ENCODE peak calls at places on chromosomes 6 and 20, in seven cellular contexts. K, Y, Q, P, E, L and I are unnamed samples.

GRCh38 chr20:33659341-33660034 is 2.6 kb upstream of the C20orf144 start:
- DNase-seq in K (no peak), Y (no peak), Q (no peak), P (no peak), E (no peak), L (no peak), I (no peak)

GRCh38 chr20:58293453-58293852 is 16.1 kb upstream of the RAB22A start:
- DNase-seq in K (no peak), Y (no peak), Q (no peak), P (peak; percentile 41), E (no peak), L (no peak), I (no peak)

GRCh38 chr6:56814308-56814707 is 140.6 kb upstream of the BEND6 start:
- DNase-seq in K (no peak), Y (no peak), Q (no peak), P (no peak), E (no peak), L (no peak), I (no peak)

GRCh38 chr6:51352506-51353029 is 533.9 kb downstream of the TFAP2B start:
- DNase-seq in K (no peak), Y (no peak), Q (no peak), P (no peak), E (no peak), L (no peak), I (no peak)

GRCh38 chr6:88725111-88725711 is 238.2 kb downstream of the RNGTT start:
- DNase-seq in K (peak; percentile 74), Y (no peak), Q (peak; percentile 10), P (peak; percentile 14), E (peak; percentile 90), L (peak; percentile 19), I (no peak)

GRCh38 chr20:33803921-33804337 is 7.2 kb upstream of the CHMP4B start:
- DNase-seq in K (peak; percentile 85), Y (no peak), Q (no peak), P (no peak), E (peak; percentile 83), L (no peak), I (no peak)

GRCh38 chr6:103122766-103123601 is 1729.5 kb downstream of the GRIK2 start:
- DNase-seq in K (peak; percentile 29), Y (peak; percentile 75), Q (peak; percentile 42), P (peak; percentile 30), E (peak; percentile 29), L (peak; percentile 31), I (peak; percentile 46)

GRCh38 chr6:115969207-115969929 is 91.3 kb downstream of the FRK start:
- DNase-seq in K (peak; percentile 37), Y (no peak), Q (no peak), P (no peak), E (no peak), L (no peak), I (peak; percentile 6)

GRCh38 chr20:34915749-34916455 is 39.5 kb downstream of the ACSS2 start:
- DNase-seq in K (no peak), Y (no peak), Q (no peak), P (no peak), E (no peak), L (no peak), I (no peak)

GRCh38 chr20:17655865-17656489 is 26.1 kb downstream of the RRBP1 start:
- DNase-seq in K (no peak), Y (peak; percentile 7), Q (no peak), P (no peak), E (peak; percentile 69), L (no peak), I (peak; percentile 6)

GRCh38 chr6:144582939-144583613 is 297.9 kb downstream of the UTRN start:
- DNase-seq in K (peak; percentile 46), Y (peak; percentile 65), Q (peak; percentile 39), P (peak; percentile 9), E (peak; percentile 39), L (no peak), I (peak; percentile 15)

GRCh38 chr6:55892749-55893357 is 17.5 kb upstream of the BMP5 start:
- DNase-seq in K (no peak), Y (no peak), Q (no peak), P (no peak), E (no peak), L (no peak), I (no peak)

GRCh38 chr20:31570735-31571617 is 34.1 kb upstream of the ID1 start:
- DNase-seq in K (no peak), Y (no peak), Q (no peak), P (no peak), E (peak; percentile 70), L (no peak), I (peak; percentile 41)

GRCh38 chr6:76706086-76706485 is 633.6 kb upstream of the IMPG1 start:
- DNase-seq in K (no peak), Y (no peak), Q (no peak), P (no peak), E (no peak), L (no peak), I (no peak)

GRCh38 chr6:76707630-76708029 is 635.2 kb upstream of the IMPG1 start:
- DNase-seq in K (no peak), Y (no peak), Q (no peak), P (no peak), E (no peak), L (no peak), I (no peak)

GRCh38 chr6:76703786-76704185 is 631.3 kb upstream of the IMPG1 start:
- DNase-seq in K (no peak), Y (no peak), Q (no peak), P (no peak), E (no peak), L (no peak), I (no peak)

GRCh38 chr6:76706566-76706965 is 634.1 kb upstream of the IMPG1 start:
- DNase-seq in K (peak; percentile 42), Y (no peak), Q (no peak), P (no peak), E (no peak), L (no peak), I (no peak)

DNA sequence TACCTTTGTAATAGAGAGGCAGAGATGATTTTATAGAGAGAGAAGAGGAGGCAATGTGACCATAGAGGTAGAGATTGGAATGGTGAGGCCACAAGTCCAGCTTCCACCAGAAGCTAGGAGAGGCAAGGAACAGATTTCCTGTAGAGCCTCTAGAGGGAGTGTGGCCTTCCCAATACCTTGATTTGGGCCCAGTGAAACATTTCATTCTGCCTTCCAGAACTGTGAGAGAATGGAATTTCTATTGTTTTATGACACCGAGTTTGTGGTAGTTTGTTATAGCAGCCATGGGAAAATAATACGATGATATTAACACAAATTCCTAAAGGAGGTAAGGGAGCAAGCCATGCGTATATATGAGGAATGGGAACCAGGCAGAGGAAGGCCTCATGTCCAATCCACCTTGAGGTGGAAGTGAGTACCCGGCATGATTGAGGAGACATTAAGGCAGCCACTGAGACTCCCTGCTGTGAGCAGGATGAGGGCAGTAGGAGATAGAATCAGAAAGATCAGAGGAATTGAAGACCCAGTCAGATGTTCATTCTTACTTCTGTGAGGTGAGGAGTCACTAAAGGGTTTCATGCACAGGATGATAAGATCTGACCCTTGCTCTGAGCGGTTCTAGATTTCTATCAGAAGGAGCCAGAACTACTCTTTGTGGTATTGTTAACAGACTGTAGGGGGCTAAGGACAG is 636.3 kb upstream of the IMPG1 start:
- DNase-seq in K (peak; percentile 13), Y (no peak), Q (no peak), P (no peak), E (no peak), L (no peak), I (no peak)
- TF ChIP-seq CTCF in K (no peak), Y (no peak), Q (no peak), P (no peak), E (no peak), L (no peak), I (no peak)

DNA sequence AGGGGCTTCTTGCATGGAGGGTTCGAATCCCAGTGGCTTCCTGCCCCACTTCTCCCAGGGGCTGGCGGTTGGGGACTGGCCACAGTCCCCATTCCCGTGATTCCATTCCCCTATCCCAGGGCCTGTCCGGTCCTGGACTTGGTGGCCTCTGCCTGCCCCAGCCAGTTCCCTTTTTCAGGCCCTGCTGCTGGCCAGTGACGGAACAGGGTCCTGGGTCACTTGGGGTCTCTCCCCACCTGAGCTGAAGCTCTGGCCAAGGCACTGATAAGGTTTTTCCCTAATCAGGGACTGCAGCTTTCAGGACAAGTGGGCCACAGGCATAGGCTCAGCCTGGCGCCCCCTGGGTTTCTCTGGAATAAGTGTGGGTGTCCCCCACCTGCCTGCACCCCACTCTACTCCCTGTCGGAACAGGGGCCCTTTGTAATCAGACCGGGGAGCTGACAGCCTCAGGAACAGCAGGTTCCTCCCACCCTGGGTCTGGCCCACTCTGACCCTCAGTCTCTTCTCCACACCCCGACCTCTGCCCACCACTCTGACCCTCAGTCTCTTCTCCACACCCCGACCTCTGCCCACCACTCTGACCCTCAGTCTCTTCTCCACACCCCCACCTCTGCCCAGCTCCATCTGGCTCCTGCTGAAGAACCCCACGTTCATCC is 22.1 kb downstream of the SLCO4A1 start:
- DNase-seq in K (no peak), Y (no peak), Q (no peak), P (no peak), E (no peak), L (no peak), I (no peak)
- TF ChIP-seq CTCF in K (no peak), Y (no peak), Q (no peak), P (no peak), E (no peak), L (no peak), I (no peak)

GRCh38 chr6:149316108-149316727 is 1.3 kb upstream of the TAB2 start:
- DNase-seq in K (no peak), Y (no peak), Q (no peak), P (no peak), E (no peak), L (no peak), I (no peak)

GRCh38 chr6:149318581-149319286 is 1.2 kb downstream of the TAB2 start:
- DNase-seq in K (peak; percentile 36), Y (no peak), Q (no peak), P (no peak), E (peak; percentile 39), L (no peak), I (no peak)

GRCh38 chr6:149319413-149319812 is 1.9 kb downstream of the TAB2 start:
- DNase-seq in K (no peak), Y (no peak), Q (no peak), P (no peak), E (no peak), L (no peak), I (no peak)

GRCh38 chr6:149316740-149317655 is 514 bp upstream of the TAB2 start:
- DNase-seq in K (peak; percentile 97), Y (peak; percentile 96), Q (peak; percentile 94), P (peak; percentile 90), E (peak; percentile 91), L (no peak), I (peak; percentile 93)

GRCh38 chr6:149317656-149318571 is at the start of gene TAB2:
- DNase-seq in K (peak; percentile 54), Y (peak; percentile 77), Q (peak; percentile 74), P (peak; percentile 54), E (no peak), L (no peak), I (no peak)
- TF ChIP-seq CTCF in K (no peak), Y (no peak), Q (no peak), P (no peak), E (no peak), L (no peak), I (no peak)

GRCh38 chr6:98590957-98591356 is 243.4 kb upstream of the POU3F2 start:
- DNase-seq in K (no peak), Y (no peak), Q (no peak), P (no peak), E (no peak), L (no peak), I (no peak)

GRCh38 chr6:98581725-98582124 is 252.6 kb upstream of the POU3F2 start:
- DNase-seq in K (no peak), Y (no peak), Q (no peak), P (no peak), E (peak; percentile 75), L (no peak), I (no peak)

GRCh38 chr6:98583506-98583905 is 250.9 kb upstream of the POU3F2 start:
- DNase-seq in K (no peak), Y (no peak), Q (no peak), P (no peak), E (no peak), L (no peak), I (no peak)

GRCh38 chr6:98586163-98586562 is 248.2 kb upstream of the POU3F2 start:
- DNase-seq in K (no peak), Y (no peak), Q (no peak), P (no peak), E (no peak), L (no peak), I (no peak)
- TF ChIP-seq CTCF in K (no peak), Y (no peak), Q (no peak), P (no peak), E (no peak), L (no peak), I (no peak)